ENCODE peak calls at places on chromosomes 6 and 20, in nine cellular contexts. T, P, L, Z, J, O, C, D and S are unnamed samples.

GRCh38 chr6:125020385-125020784 is 58.1 kb downstream of the RNF217 start:
- DNase-seq in Z (no peak), D (no peak), P (no peak), J (no peak), C (no peak), L (no peak), T (peak; percentile 7), O (no peak), S (no peak)

GRCh38 chr6:36235309-36235708 is 34.6 kb upstream of the PNPLA1 start:
- DNase-seq in O (no peak), P (no peak), C (no peak), D (peak; percentile 23), Z (no peak), L (no peak), T (no peak), J (no peak), S (no peak)

GRCh38 chr6:161544801-161545490 is 271.1 kb upstream of the AGPAT4 start:
- DNase-seq in C (no peak), J (peak; percentile 36), D (no peak), O (no peak), L (no peak), T (no peak), Z (no peak), P (no peak), S (no peak)

GRCh38 chr6:136873733-136874132 is 48.4 kb upstream of the SLC35D3 start:
- DNase-seq in T (no peak), O (peak; percentile 4), Z (no peak), J (no peak), C (no peak), L (no peak), P (no peak), D (no peak), S (no peak)

GRCh38 chr6:99868074-99868702 is 125.8 kb downstream of the MCHR2 start:
- DNase-seq in P (peak; percentile 76), Z (no peak), C (peak; percentile 51), J (peak; percentile 64), T (peak; percentile 58), L (peak; percentile 55), O (peak; percentile 81), D (peak; percentile 78), S (peak; percentile 50)

GRCh38 chr6:145213614-145214013 is 521.7 kb downstream of the EPM2A start:
- DNase-seq in L (no peak), P (no peak), O (no peak), T (no peak), J (no peak), C (no peak), Z (no peak), D (no peak), S (no peak)

GRCh38 chr6:169885831-169886230 is 134.4 kb downstream of the ERMARD start:
- DNase-seq in O (no peak), J (no peak), L (no peak), T (no peak), Z (no peak), P (no peak), C (no peak), D (no peak), S (no peak)

GRCh38 chr20:32495217-32495565 is 89.9 kb downstream of the NOL4L start:
- DNase-seq in L (no peak), J (no peak), C (no peak), O (no peak), Z (no peak), D (no peak), T (no peak), P (no peak), S (no peak)

GRCh38 chr20:39052676-39053075 is 90.5 kb downstream of the DHX35 start:
- DNase-seq in D (no peak), P (no peak), J (no peak), C (no peak), Z (no peak), L (no peak), T (no peak), O (no peak), S (no peak)

GRCh38 chr6:45533394-45533793 is 155.7 kb upstream of the SUPT3H start:
- DNase-seq in T (no peak), P (no peak), C (no peak), O (peak; percentile 8), L (no peak), D (no peak), J (no peak), Z (no peak), S (no peak)

GRCh38 chr6:113329942-113330897 is 526.9 kb upstream of the MARCKS start:
- DNase-seq in D (no peak), T (peak; percentile 88), C (no peak), L (no peak), Z (no peak), P (no peak), O (no peak), J (no peak), S (no peak)

GRCh38 chr6:37103169-37104039 is 66.5 kb upstream of the PIM1 start:
- DNase-seq in C (no peak), D (peak; percentile 37), T (peak; percentile 90), Z (no peak), J (peak; percentile 3), P (peak; percentile 82), L (peak; percentile 53), O (peak; percentile 33), S (peak; percentile 89)

GRCh38 chr20:50037123-50037522 is 54.3 kb downstream of the SNAI1 start:
- DNase-seq in T (no peak), L (no peak), Z (no peak), C (no peak), J (no peak), P (no peak), D (no peak), O (peak; percentile 67), S (no peak)

GRCh38 chr6:169738204-169738971 is 13.0 kb downstream of the DYNLT2 start:
- DNase-seq in D (no peak), L (no peak), J (peak; percentile 39), P (no peak), C (no peak), O (no peak), Z (no peak), T (no peak), S (no peak)

GRCh38 chr6:42745083-42745637 is 743 bp downstream of the TBCC start:
- DNase-seq in O (peak; percentile 30), C (peak; percentile 13), L (peak; percentile 13), D (peak; percentile 60), Z (no peak), P (peak; percentile 59), J (peak; percentile 61), T (peak; percentile 17), S (peak; percentile 17)

GRCh38 chr20:62704341-62704948 is 4.2 kb upstream of the NTSR1 start:
- DNase-seq in D (no peak), L (peak; percentile 97), C (no peak), P (peak; percentile 80), T (peak; percentile 92), J (peak; percentile 84), O (peak; percentile 98), Z (peak; percentile 38), S (peak; percentile 98)

GRCh38 chr20:62496525-62497218 is 20.9 kb upstream of the GATA5 start:
- DNase-seq in T (no peak), O (peak; percentile 15), P (no peak), D (peak; percentile 50), C (no peak), Z (no peak), J (no peak), L (no peak), S (no peak)

GRCh38 chr6:111711476-111711875 is 105.8 kb upstream of the TRAF3IP2 start:
- DNase-seq in P (no peak), O (no peak), D (no peak), Z (no peak), L (no peak), T (peak; percentile 41), J (no peak), C (no peak), S (peak; percentile 83)

GRCh38 chr20:49660912-49661311 is 52.8 kb downstream of the B4GALT5 start:
- DNase-seq in T (no peak), C (no peak), Z (no peak), P (no peak), D (no peak), L (no peak), O (no peak), J (no peak), S (no peak)

GRCh38 chr20:10519361-10520048 is 84.4 kb downstream of the SLX4IP start:
- DNase-seq in Z (no peak), C (no peak), J (peak; percentile 79), D (no peak), O (peak; percentile 88), L (peak; percentile 51), P (no peak), T (no peak), S (no peak)

GRCh38 chr6:95686858-95687257 is 109.5 kb downstream of the MANEA start:
- DNase-seq in P (no peak), O (no peak), J (no peak), D (no peak), T (peak; percentile 91), L (no peak), C (no peak), Z (no peak), S (no peak)

GRCh38 chr6:41568585-41569384 is 22.6 kb downstream of the FOXP4 start:
- DNase-seq in D (no peak), T (no peak), C (no peak), J (peak; percentile 60), L (no peak), O (no peak), Z (no peak), P (peak; percentile 82), S (no peak)

GRCh38 chr20:61430228-61430624 is 178.2 kb downstream of the CDH4 start:
- DNase-seq in D (no peak), J (no peak), L (no peak), C (no peak), Z (no peak), P (no peak), O (no peak), T (no peak), S (no peak)

GRCh38 chr6:167426620-167427019 is 101.7 kb downstream of the TTLL2 start:
- DNase-seq in J (no peak), D (no peak), L (no peak), O (no peak), Z (no peak), C (no peak), P (no peak), T (no peak), S (no peak)